ENCODE peak calls at places on chromosomes 4 and X, in four cellular contexts. I is uterus, R is tibial nerve, D is pancreas. T is an unnamed sample. For H3K4me1, the result is how much of the 10 kb centered on the place peaks cover.

GRCh38 chrX:32045149-32045548 is 973.3 kb upstream of the FTHL17 start:
- DNase-seq in I (no peak), R (no peak), D (no peak), T (no peak)

GRCh38 chr4:180099962-180100361 is 2143.2 kb upstream of the TENM3 start:
- DNase-seq in I (no peak), R (no peak), D (no peak), T (no peak)

GRCh38 chrX:56963377-56963776 is 32.0 kb downstream of the SPIN3 start:
- DNase-seq in I (no peak), R (no peak), D (no peak), T (peak)

GRCh38 chr4:6574747-6575502 is at the start of gene MAN2B2:
- DNase-seq in I (peak), R (peak), D (peak), T (peak)

GRCh38 chr4:37948542-37948941 is 11.7 kb upstream of the PTTG2 start:
- DNase-seq in I (no peak), R (no peak), D (no peak), T (no peak)

GRCh38 chr4:89277412-89277811 is 30.2 kb downstream of the GPRIN3 start:
- DNase-seq in I (no peak), R (no peak), D (no peak), T (no peak)

GRCh38 chr4:81839347-81840042 is 367.8 kb upstream of the RASGEF1B start:
- DNase-seq in I (no peak), R (no peak), D (no peak), T (no peak)

GRCh38 chr4:23237771-23238170 is 545.0 kb downstream of the GBA3 start:
- DNase-seq in I (no peak), R (no peak), D (peak), T (no peak)

GRCh38 chrX:21375795-21376069 is 1.5 kb downstream of the CNKSR2 start:
- DNase-seq in I (no peak), R (no peak), D (no peak), T (no peak)

GRCh38 chr4:16457944-16458343 is 231.7 kb upstream of the TAPT1 start:
- DNase-seq in I (no peak), R (no peak), D (no peak), T (no peak)

GRCh38 chr4:48557478-48557877 is 67.4 kb downstream of the ZAR1 start:
- DNase-seq in I (no peak), R (no peak), D (no peak), T (no peak)

GRCh38 chrX:1248381-1249061 is 20.1 kb upstream of the CSF2RA start:
- DNase-seq in I (no peak), R (no peak), D (no peak), T (no peak)

GRCh38 chr4:119666653-119667091 is 38.1 kb upstream of the PDE5A start:
- DNase-seq in I (no peak), R (no peak), D (no peak), T (no peak)

GRCh38 chr4:157664726-157665125 is 444.2 kb downstream of the GRIA2 start:
- DNase-seq in I (no peak), R (no peak), D (no peak), T (no peak)

GRCh38 chrX:20514358-20514757 is 247.6 kb upstream of the RPS6KA3 start:
- DNase-seq in I (no peak), R (no peak), D (no peak), T (no peak)

GRCh38 chrX:18620349-18620748 is 51.6 kb downstream of the RS1 start:
- DNase-seq in I (no peak), R (no peak), D (no peak), T (no peak)

GRCh38 chr4:113499696-113500095 is 261.8 kb downstream of the CAMK2D start:
- DNase-seq in I (no peak), R (no peak), D (no peak), T (no peak)

GRCh38 chr4:114613579-114613978 is 15.0 kb downstream of the UGT8 start:
- DNase-seq in I (no peak), R (no peak), D (no peak), T (no peak)

GRCh38 chrX:1500701-1501624 is 36.0 kb downstream of the P2RY8 start:
- DNase-seq in I (no peak), R (no peak), D (no peak), T (no peak)

GRCh38 chrX:11380187-11380586 is 87.0 kb downstream of the AMELX start:
- DNase-seq in I (no peak), R (no peak), D (no peak), T (no peak)

GRCh38 chr4:16642897-16643296 is 255.5 kb downstream of the LDB2 start:
- DNase-seq in I (no peak), R (no peak), D (no peak), T (no peak)

GRCh38 chr4:152357206-152357605 is 178.7 kb downstream of the FBXW7 start:
- DNase-seq in I (no peak), R (no peak), D (no peak), T (no peak)

GRCh38 chrX:17007134-17007768 is 60.8 kb downstream of the REPS2 start:
- DNase-seq in I (peak), R (no peak), D (no peak), T (no peak)

GRCh38 chr4:1678244-1678643 is 5.9 kb downstream of the FAM53A start:
- DNase-seq in I (no peak), R (no peak), D (no peak), T (no peak)

GRCh38 chr4:148530114-148530513 is 87.9 kb upstream of the NR3C2 start:
- DNase-seq in I (no peak), R (no peak), D (no peak), T (no peak)

GRCh38 chr4:30722092-30722915 is 2.1 kb downstream of the PCDH7 start:
- DNase-seq in I (peak), R (no peak), D (peak), T (no peak)

GRCh38 chrX:120301960-120302359 is 9.3 kb downstream of the TMEM255A start:
- DNase-seq in I (no peak), R (no peak), D (no peak), T (no peak)

GRCh38 chr4:26821677-26822503 is 38.8 kb upstream of the STIM2 start:
- DNase-seq in I (no peak), R (no peak), D (no peak), T (no peak)
- H3K4me1 ChIP-seq in I (under half), R (under half), D (under half), T (under half)

DNA sequence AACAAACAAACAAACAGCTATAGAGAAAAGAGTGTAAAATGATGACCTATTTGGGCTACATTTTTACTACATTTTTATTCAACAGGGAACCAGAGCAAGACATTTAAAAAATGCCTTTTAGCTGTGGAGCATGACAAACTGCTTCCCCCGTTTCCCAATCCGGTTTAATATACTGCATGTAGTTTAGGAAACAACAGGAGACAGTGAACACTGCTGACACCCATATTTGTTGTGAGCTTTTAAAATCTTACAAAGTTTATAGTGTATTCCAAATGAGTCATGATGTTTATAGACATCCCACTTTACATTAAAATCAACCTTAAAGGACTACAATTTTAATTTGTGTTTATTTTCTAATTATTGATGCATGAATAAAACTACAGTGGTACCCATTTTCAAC is 1238.3 kb downstream of the TECRL start:
- DNase-seq in I (no peak), R (no peak), D (no peak), T (no peak)
- H3K4me1 ChIP-seq in I (under half), R (under half), D (under half), T (under half)

GRCh38 chr4:128780688-128781087 is 28.8 kb upstream of the JADE1 start:
- DNase-seq in I (no peak), R (no peak), D (no peak), T (no peak)
- H3K4me1 ChIP-seq in I (under half), R (under half), D (under half), T (under half)

GRCh38 chr4:123405212-123405856 is 8.7 kb downstream of the SPRY1 start:
- DNase-seq in I (no peak), R (no peak), D (no peak), T (no peak)
- H3K4me1 ChIP-seq in I (under half), R (under half), D (under half), T (under half)

DNA sequence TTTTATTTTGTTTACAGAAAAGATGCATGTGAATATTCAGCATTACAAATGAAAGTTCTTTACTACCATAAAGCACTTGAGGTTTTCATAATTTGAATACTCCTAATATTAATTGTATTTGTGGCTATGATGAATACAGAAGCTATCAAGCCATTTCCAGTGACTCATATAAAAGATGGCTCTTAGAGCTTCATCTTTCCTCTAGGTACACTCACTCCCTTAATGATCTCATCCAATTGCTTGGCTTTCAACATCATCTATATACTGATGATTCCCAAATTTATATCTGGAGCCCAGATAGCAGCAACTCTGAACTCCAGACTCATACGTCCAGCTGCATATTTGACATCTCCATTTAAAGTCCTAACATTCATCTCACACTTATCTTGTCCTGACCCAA is 183.4 kb upstream of the FAM241A start:
- DNase-seq in I (no peak), R (no peak), D (no peak), T (no peak)
- H3K4me1 ChIP-seq in I (under half), R (under half), D (under half), T (under half)

DNA sequence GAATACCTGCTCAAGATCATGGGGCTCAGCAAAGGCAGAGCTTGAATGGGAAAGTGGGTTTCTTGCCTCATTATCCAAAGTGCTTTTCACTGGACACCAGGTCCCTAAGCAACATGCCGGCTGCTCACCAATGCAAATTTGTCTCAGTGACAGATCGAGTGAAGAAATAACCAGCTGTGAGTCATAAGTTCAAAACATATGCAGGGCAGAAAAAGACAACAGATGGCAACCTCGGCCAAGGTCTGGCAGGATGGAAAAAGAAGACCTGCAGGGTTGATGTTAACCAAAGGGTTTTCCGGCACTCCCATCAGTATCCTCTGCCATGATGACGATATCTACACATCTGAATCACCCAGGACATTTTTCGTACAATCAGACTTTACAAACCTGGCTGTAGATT is 124.1 kb downstream of the AFAP1 start:
- DNase-seq in I (no peak), R (no peak), D (no peak), T (no peak)
- H3K4me1 ChIP-seq in I (under half), R (under half), D (under half), T (under half)

GRCh38 chrX:154047266-154047665 is 27.6 kb upstream of the IRAK1 start:
- DNase-seq in I (no peak), R (no peak), D (no peak), T (no peak)
- H3K4me1 ChIP-seq in I (under half), R (under half), D (under half), T (under half)

GRCh38 chr4:98656443-98656842 is 2.0 kb downstream of the TSPAN5 start:
- DNase-seq in I (no peak), R (no peak), D (no peak), T (no peak)
- H3K4me1 ChIP-seq in I (under half), R (under half), D (under half), T (under half)

DNA sequence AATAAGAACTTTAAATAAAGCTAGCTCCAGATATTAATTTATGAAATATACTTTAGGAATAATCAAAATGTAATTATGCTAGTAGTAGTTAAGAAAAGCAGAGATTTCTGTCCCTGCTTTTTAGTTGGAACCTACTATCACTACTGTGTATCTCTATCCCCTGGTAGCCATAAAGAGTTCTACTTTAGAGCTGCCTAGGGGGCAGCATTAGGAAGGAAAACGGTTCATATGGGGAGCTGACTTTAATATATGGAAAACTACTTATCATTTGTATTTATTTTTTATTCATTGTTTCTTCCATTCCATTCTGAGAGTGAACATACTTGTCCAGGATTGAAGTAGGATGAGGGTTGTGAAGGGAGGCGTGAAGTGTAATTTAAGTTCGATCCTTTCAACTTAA is 40.9 kb downstream of the CPEB2 start:
- DNase-seq in I (no peak), R (no peak), D (no peak), T (no peak)
- H3K4me1 ChIP-seq in I (under half), R (under half), D (under half), T (under half)